ENCODE peak calls at places on chromosomes 4 and X, in six cellular contexts. O is HepG2, E is HCT116, W is GM12878, N is K562, X is upper lobe of left lung. D is an unnamed sample.

GRCh38 chr4:103075894-103076776 is at the start of gene SLC9B2:
- ATAC-seq in O (peak), E (peak), W (peak), N (peak), X (peak), D (peak)

GRCh38 chr4:87375719-87376291 is 15.2 kb downstream of the HSD17B11 start:
- ATAC-seq in O (peak), E (peak), W (peak), N (peak), X (peak), D (peak)

GRCh38 chrX:136028383-136028984 is 43.2 kb downstream of the SLC9A6 start:
- ATAC-seq in O (no peak), E (peak), W (peak), N (peak), X (no peak), D (peak)

GRCh38 chr4:183838987-183839712 is 66.0 kb upstream of the STOX2 start:
- ATAC-seq in O (no peak), E (no peak), W (peak), N (peak), X (no peak), D (no peak)

GRCh38 chr4:183589710-183590109 is 69.3 kb downstream of the RWDD4 start:
- ATAC-seq in O (no peak), E (no peak), W (no peak), N (peak), X (no peak), D (no peak)

GRCh38 chrX:139890991-139891700 is 41.7 kb downstream of the ATP11C start:
- ATAC-seq in O (no peak), E (no peak), W (no peak), N (peak), X (no peak), D (no peak)

GRCh38 chr4:24967346-24967745 is 54.5 kb upstream of the CCDC149 start:
- ATAC-seq in O (no peak), E (no peak), W (no peak), N (no peak), X (no peak), D (no peak)

GRCh38 chrX:80807606-80808159 is 2.0 kb downstream of the BRWD3 start:
- ATAC-seq in O (no peak), E (no peak), W (no peak), N (no peak), X (no peak), D (no peak)

GRCh38 chr4:12170308-12170707 is 741.6 kb upstream of the HS3ST1 start:
- ATAC-seq in O (no peak), E (no peak), W (no peak), N (no peak), X (no peak), D (no peak)

GRCh38 chrX:112849010-112849409 is 8.4 kb upstream of the AMOT start:
- ATAC-seq in O (no peak), E (no peak), W (peak), N (no peak), X (no peak), D (peak)

GRCh38 chr4:99649208-99649607 is 8.4 kb downstream of the C4orf54 start:
- ATAC-seq in O (no peak), E (no peak), W (peak), N (no peak), X (no peak), D (no peak)

GRCh38 chr4:6263541-6264540 is 5.8 kb upstream of the WFS1 start:
- ATAC-seq in O (peak), E (peak), W (peak), N (peak), X (peak), D (peak)

GRCh38 chr4:22241415-22241814 is 274.5 kb downstream of the ADGRA3 start:
- ATAC-seq in O (no peak), E (no peak), W (no peak), N (no peak), X (no peak), D (no peak)

GRCh38 chrX:45992402-45993123 is 552.7 kb downstream of the ZNF674 start:
- ATAC-seq in O (no peak), E (no peak), W (no peak), N (no peak), X (no peak), D (no peak)

GRCh38 chr4:99763635-99764101 is 53.0 kb upstream of the DAPP1 start:
- ATAC-seq in O (no peak), E (peak), W (no peak), N (no peak), X (peak), D (peak)

GRCh38 chrX:15664487-15665444 is at the start of gene CLTRN:
- ATAC-seq in O (no peak), E (no peak), W (no peak), N (no peak), X (no peak), D (no peak)

GRCh38 chrX:46317158-46317557 is 228.1 kb downstream of the ZNF674 start:
- ATAC-seq in O (no peak), E (peak), W (no peak), N (no peak), X (no peak), D (no peak)

GRCh38 chr4:11746734-11747133 is 318.0 kb upstream of the HS3ST1 start:
- ATAC-seq in O (no peak), E (no peak), W (no peak), N (no peak), X (no peak), D (no peak)

GRCh38 chr4:1345905-1346780 is 865 bp upstream of the UVSSA start:
- ATAC-seq in O (peak), E (peak), W (peak), N (peak), X (peak), D (peak)
- TF ChIP-seq POLR2AphosphoS5 in O (no peak), E (peak), W (no peak), N (no peak), X (no peak), D (no peak)

GRCh38 chrX:20252392-20253231 is 14.1 kb downstream of the RPS6KA3 start:
- ATAC-seq in O (peak), E (peak), W (peak), N (peak), X (peak), D (peak)
- TF ChIP-seq POLR2A in O (no peak), E (no peak), W (no peak), N (peak), X (no peak), D (no peak)

GRCh38 chr4:154677300-154677699 is 64.8 kb upstream of the FGG start:
- ATAC-seq in O (no peak), E (no peak), W (no peak), N (no peak), X (no peak), D (no peak)

DNA sequence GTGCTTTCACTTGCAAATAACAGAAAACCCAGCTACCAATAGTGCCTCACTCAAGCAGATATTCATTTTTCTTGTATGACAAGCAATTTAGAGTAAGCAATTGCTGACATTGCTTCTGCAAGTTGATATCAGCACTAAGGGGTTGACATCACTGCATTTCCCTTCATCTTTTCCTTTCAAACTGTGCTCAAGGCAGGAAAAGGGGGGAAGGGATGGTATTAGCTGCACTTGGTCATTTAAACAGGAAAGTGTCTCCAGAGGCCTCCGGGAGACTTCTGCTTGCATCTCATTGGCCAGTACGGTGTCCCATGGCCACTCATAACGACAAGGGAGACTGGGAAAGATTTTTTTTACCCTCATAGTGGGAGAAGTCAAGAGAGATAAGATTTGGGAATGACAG is 65.5 kb upstream of the FGG start:
- ATAC-seq in O (no peak), E (no peak), W (no peak), N (no peak), X (no peak), D (no peak)
- TF ChIP-seq POLR2AphosphoS5 in O (no peak), E (no peak), W (no peak), N (no peak), X (no peak), D (no peak)

GRCh38 chr4:30416547-30416946 is 303.6 kb upstream of the PCDH7 start:
- ATAC-seq in O (no peak), E (no peak), W (no peak), N (no peak), X (no peak), D (no peak)

GRCh38 chr4:30413915-30414314 is 306.3 kb upstream of the PCDH7 start:
- ATAC-seq in O (no peak), E (no peak), W (no peak), N (no peak), X (no peak), D (no peak)
- TF ChIP-seq POLR2A in O (no peak), E (no peak), W (no peak), N (no peak), X (no peak), D (no peak)

GRCh38 chrX:40007746-40008705 is 89.7 kb downstream of the BCOR start:
- ATAC-seq in O (no peak), E (no peak), W (no peak), N (no peak), X (no peak), D (no peak)
- TF ChIP-seq POLR2AphosphoS5 in O (no peak), E (no peak), W (no peak), N (no peak), X (no peak), D (no peak)

DNA sequence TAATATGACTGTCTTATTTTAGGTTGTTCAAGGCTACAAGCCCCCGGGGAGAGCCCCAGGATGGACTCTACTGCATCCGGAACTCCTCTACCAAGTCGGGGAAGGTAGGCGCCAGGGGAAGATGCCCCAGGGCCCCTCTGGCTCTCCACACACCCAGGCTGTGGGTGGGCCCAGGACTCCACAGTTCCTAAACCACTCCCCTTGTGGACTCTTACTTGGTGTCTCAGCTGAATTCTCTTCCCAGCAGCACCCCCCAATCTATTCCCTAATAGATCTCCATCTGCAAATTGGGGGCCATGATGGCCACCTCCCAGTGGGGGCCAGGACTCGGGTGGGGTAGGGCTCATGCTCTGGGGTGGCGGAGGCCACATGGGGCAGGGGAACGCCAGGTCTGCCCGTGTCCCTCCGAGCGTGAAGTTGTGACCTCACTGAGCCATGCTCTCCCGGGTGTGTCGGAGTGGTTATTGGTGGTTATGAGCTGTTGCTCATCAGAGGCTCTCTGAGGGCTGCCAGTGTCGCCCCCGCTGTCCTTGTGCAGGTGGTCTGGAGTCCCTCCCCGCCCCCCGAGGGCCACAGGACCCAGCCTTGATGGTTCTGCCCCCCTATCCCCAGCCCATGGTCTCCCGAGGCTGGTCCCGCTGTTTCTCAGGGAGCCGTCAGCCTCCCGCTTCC is 11.2 kb upstream of the ADD1 start:
- ATAC-seq in O (no peak), E (no peak), W (peak), N (no peak), X (no peak), D (no peak)
- TF ChIP-seq POLR2A in O (no peak), E (no peak), W (peak), N (no peak), X (no peak), D (no peak)

GRCh38 chr4:153342751-153343552 is 1.5 kb upstream of the MND1 start:
- ATAC-seq in O (no peak), E (no peak), W (no peak), N (no peak), X (no peak), D (no peak)

GRCh38 chr4:153346031-153346430 is 1.5 kb downstream of the MND1 start:
- ATAC-seq in O (no peak), E (no peak), W (no peak), N (no peak), X (no peak), D (no peak)

GRCh38 chr4:153345011-153345981 is 808 bp downstream of the MND1 start:
- ATAC-seq in O (peak), E (peak), W (peak), N (peak), X (peak), D (peak)

GRCh38 chr4:153346563-153346962 is 2.1 kb downstream of the MND1 start:
- ATAC-seq in O (no peak), E (no peak), W (no peak), N (no peak), X (no peak), D (no peak)

DNA sequence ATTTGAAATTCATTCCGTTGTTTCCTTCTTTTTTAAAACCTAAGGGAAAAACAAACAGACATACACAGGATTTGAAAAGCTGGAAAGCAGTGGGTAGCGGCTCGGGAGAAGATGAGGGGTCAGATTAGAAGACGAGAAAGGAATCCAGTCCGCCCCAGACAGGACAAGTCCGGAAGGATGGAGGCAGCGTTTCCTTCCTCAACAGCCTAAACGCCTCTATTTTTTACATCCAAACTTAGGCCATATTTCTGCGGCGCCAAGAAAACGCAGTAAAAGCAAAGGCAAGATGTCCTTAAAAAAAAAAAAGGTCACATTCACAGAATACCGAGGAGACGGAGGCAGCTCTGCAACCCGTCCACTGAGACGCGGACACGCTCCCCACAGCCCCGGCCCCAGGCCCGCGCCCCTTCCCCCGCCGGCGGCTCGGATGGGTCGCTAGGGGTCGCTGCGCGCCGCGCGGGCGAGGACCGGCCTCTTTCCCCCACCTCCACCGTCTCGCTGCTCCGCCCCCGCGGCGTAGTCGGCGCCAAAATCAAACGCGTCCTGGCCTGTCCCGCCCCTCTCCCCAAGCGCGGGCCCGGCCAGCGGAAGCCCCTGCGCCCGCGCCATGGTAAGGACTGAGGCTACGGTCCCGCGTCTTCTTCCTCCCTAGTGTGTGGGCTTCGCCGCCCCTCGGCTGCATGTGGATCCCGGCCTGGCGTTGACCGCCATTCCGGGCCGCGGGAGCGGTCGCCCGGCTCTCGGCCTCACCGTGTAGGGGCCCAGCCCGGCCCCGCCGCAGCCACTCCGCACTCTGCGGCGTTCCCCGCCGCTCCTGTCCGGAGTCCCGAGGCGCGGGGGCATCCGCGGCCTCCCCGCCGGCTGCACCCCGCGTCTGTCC is at the start of gene MND1:
- ATAC-seq in O (peak), E (peak), W (peak), N (peak), X (peak), D (peak)
- TF ChIP-seq POLR2AphosphoS5 in O (peak), E (peak), W (no peak), N (peak), X (no peak), D (peak)

DNA sequence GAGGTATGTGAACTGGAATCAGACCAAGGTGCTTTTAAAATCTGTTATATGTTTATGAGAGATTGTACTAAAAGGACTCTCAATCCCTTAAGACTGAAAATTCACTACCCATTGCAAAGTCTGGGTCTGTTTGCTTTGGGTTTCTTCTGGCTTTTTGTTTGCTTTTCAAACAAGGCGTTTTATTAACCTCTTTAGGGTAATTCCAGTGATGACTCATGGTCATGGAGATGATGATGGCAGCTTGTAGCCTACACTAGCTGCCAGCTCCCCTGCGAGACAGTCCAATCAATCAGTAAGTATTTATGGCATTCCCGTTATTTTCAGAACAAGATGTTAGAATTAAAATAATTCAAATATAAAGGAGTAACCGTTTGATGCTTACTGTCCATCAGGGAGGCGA is 643.8 kb upstream of the FTHL17 start:
- ATAC-seq in O (no peak), E (no peak), W (no peak), N (no peak), X (no peak), D (no peak)
- TF ChIP-seq POLR2A in O (no peak), E (no peak), W (no peak), N (no peak), X (no peak), D (no peak)